ENCODE peak calls at places on chromosomes 1 and 21, in four cellular contexts. R is mammary epithelial cell, E is suprapubic skin, D is activated T-cell treated with anti-CD3 and anti-CD28 coated beads for 1 hour. X is an unnamed sample.

GRCh38 chr1:174074757-174075156 is 52.6 kb upstream of the RC3H1 start:
- DNase-seq in R (no peak), E (no peak), D (no peak), X (no peak)

GRCh38 chr1:31239653-31240241 is at the start of gene NKAIN1:
- DNase-seq in R (peak), E (no peak), D (no peak), X (no peak)

GRCh38 chr1:40508375-40509341 is at the start of gene EXO5:
- DNase-seq in R (peak), E (peak), D (peak), X (no peak)

GRCh38 chr1:183328371-183328770 is 89.8 kb downstream of the NMNAT2 start:
- DNase-seq in R (no peak), E (no peak), D (no peak), X (no peak)

GRCh38 chr21:36699026-36699545 is at the start of gene SIM2:
- DNase-seq in R (peak), E (no peak), D (no peak), X (peak)

GRCh38 chr1:203926025-203926540 is 64.7 kb downstream of the SNRPE start:
- DNase-seq in R (peak), E (no peak), D (no peak), X (no peak)

GRCh38 chr1:71561729-71562128 is 480.9 kb upstream of the ZRANB2 start:
- DNase-seq in R (peak), E (no peak), D (no peak), X (no peak)

GRCh38 chr21:45982758-45983731 is 1.5 kb downstream of the COL6A1 start:
- DNase-seq in R (no peak), E (peak), D (no peak), X (no peak)

GRCh38 chr21:46038871-46039397 is 57.4 kb downstream of the COL6A1 start:
- DNase-seq in R (no peak), E (peak), D (no peak), X (no peak)

GRCh38 chr21:33924079-33924765 is 8.6 kb upstream of the ATP5PO start:
- DNase-seq in R (peak), E (peak), D (peak), X (peak)

GRCh38 chr1:160951443-160952128 is 3.0 kb downstream of the ITLN2 start:
- DNase-seq in R (peak), E (no peak), D (peak), X (no peak)

GRCh38 chr1:42136466-42136865 is 16.7 kb upstream of the GUCA2B start:
- DNase-seq in R (no peak), E (no peak), D (no peak), X (no peak)

GRCh38 chr1:45974541-45975269 is 157.7 kb downstream of the PIK3R3 start:
- DNase-seq in R (peak), E (no peak), D (no peak), X (peak)

GRCh38 chr1:204623894-204624361 is 61.6 kb downstream of the LRRN2 start:
- DNase-seq in R (no peak), E (no peak), D (no peak), X (no peak)

GRCh38 chr1:182357177-182357576 is 34.4 kb downstream of the GLUL start:
- DNase-seq in R (no peak), E (no peak), D (no peak), X (no peak)

GRCh38 chr1:48031676-48032075 is 34.5 kb upstream of the TRABD2B start:
- DNase-seq in R (peak), E (no peak), D (no peak), X (no peak)

GRCh38 chr1:85201340-85202091 is 700 bp upstream of the SYDE2 start:
- DNase-seq in R (peak), E (peak), D (peak), X (no peak)

GRCh38 chr1:170377440-170377839 is 154.5 kb upstream of the GORAB start:
- DNase-seq in R (no peak), E (no peak), D (no peak), X (no peak)

GRCh38 chr1:12715896-12716437 is at the start of gene AADACL3:
- DNase-seq in R (peak), E (no peak), D (no peak), X (no peak)

GRCh38 chr1:35264861-35265260 is 3.6 kb upstream of the ZMYM4 start:
- DNase-seq in R (peak), E (no peak), D (no peak), X (no peak)

GRCh38 chr1:84726593-84727275 is 36.5 kb upstream of the SSX2IP start:
- DNase-seq in R (no peak), E (no peak), D (no peak), X (no peak)

GRCh38 chr1:13643017-13643416 is 57.0 kb upstream of the PRDM2 start:
- DNase-seq in R (no peak), E (no peak), D (no peak), X (no peak)

GRCh38 chr1:182666736-182667135 is 17.7 kb downstream of the RGS8 start:
- DNase-seq in R (no peak), E (no peak), D (no peak), X (no peak)

GRCh38 chr1:19042675-19043578 is 86.5 kb upstream of the IFFO2 start:
- DNase-seq in R (no peak), E (no peak), D (no peak), X (no peak)

GRCh38 chr1:156247460-156248322 is at the start of gene PAQR6:
- DNase-seq in R (no peak), E (no peak), D (no peak), X (no peak)

GRCh38 chr1:233897325-233898162 is 6.9 kb upstream of the SLC35F3 start:
- DNase-seq in R (no peak), E (no peak), D (no peak), X (no peak)

GRCh38 chr1:89736937-89737733 is 83.7 kb upstream of the LRRC8D start:
- DNase-seq in R (peak), E (no peak), D (no peak), X (no peak)

GRCh38 chr21:22842875-22843274 is 1844.7 kb downstream of the NCAM2 start:
- DNase-seq in R (no peak), E (no peak), D (no peak), X (no peak)

GRCh38 chr21:41634858-41635257 is 126.9 kb upstream of the TMPRSS2 start:
- DNase-seq in R (peak), E (no peak), D (no peak), X (peak)

GRCh38 chr1:114979278-114979891 is 50.2 kb upstream of the TSHB start:
- DNase-seq in R (peak), E (no peak), D (peak), X (no peak)

GRCh38 chr1:208237241-208237640 is 6.9 kb downstream of the PLXNA2 start:
- DNase-seq in R (peak), E (peak), D (no peak), X (no peak)

GRCh38 chr1:94012686-94013330 is 103.6 kb upstream of the GCLM start:
- DNase-seq in R (no peak), E (no peak), D (no peak), X (no peak)

GRCh38 chr21:31873275-31873695 is 465 bp downstream of the HUNK start:
- DNase-seq in R (no peak), E (no peak), D (no peak), X (no peak)